ENCODE peak calls at places on chromosomes 11 and 22, in nine cellular contexts. E, N, I, B, T, M, L, U and V are unnamed samples.
A peak's percentile ranks its signal among the peaks of the same experiment; 100 is the strongest.

GRCh38 chr11:123174196-123175183 is 20.6 kb downstream of the CLMP start:
- DNase-seq in B (peak; percentile 98), I (peak; percentile 97), T (peak; percentile 99), E (peak; percentile 39), M (peak; percentile 61), U (peak; percentile 96), N (peak; percentile 77), L (no peak), V (peak; percentile 97)

GRCh38 chr11:118641463-118642019 is 34.1 kb downstream of the PHLDB1 start:
- DNase-seq in T (no peak), M (peak; percentile 62), N (peak; percentile 82), E (peak; percentile 88), I (no peak), L (no peak), B (no peak), U (no peak), V (no peak)

GRCh38 chr11:34240150-34240494 is 117.7 kb downstream of the ABTB2 start:
- DNase-seq in N (no peak), I (no peak), B (no peak), T (no peak), E (no peak), U (no peak), M (no peak), L (no peak), V (no peak)

GRCh38 chr11:97832451-97832850 is 1188.3 kb upstream of the CNTN5 start:
- DNase-seq in E (no peak), L (no peak), N (no peak), T (no peak), M (no peak), B (no peak), U (no peak), I (no peak), V (no peak)

GRCh38 chr11:19980957-19981669 is 179.2 kb downstream of the DBX1 start:
- DNase-seq in N (no peak), E (no peak), B (peak; percentile 88), I (peak; percentile 74), M (no peak), L (no peak), U (peak; percentile 45), T (peak; percentile 95), V (peak; percentile 73)

GRCh38 chr22:20995329-20996030 is 6.4 kb downstream of the THAP7 start:
- DNase-seq in E (no peak), L (no peak), M (no peak), U (no peak), B (no peak), T (no peak), I (no peak), N (no peak), V (no peak)

GRCh38 chr11:128634395-128634794 is 47.0 kb upstream of the ETS1 start:
- DNase-seq in B (no peak), U (no peak), I (no peak), M (no peak), L (no peak), E (no peak), N (no peak), T (no peak), V (no peak)

GRCh38 chr11:92580931-92581330 is 356.3 kb downstream of the FAT3 start:
- DNase-seq in T (no peak), L (no peak), M (no peak), B (no peak), E (no peak), I (no peak), U (no peak), N (no peak), V (no peak)

GRCh38 chr11:119081682-119082081 is 3.0 kb upstream of the HMBS start:
- DNase-seq in T (no peak), L (no peak), M (no peak), E (no peak), U (no peak), B (no peak), N (no peak), I (no peak), V (no peak)

GRCh38 chr11:77039491-77040400 is 5.5 kb downstream of the B3GNT6 start:
- DNase-seq in L (no peak), B (no peak), M (no peak), I (peak; percentile 55), T (peak; percentile 32), U (peak; percentile 19), E (no peak), N (peak; percentile 41), V (peak; percentile 51)

GRCh38 chr11:61042961-61043540 is 59.2 kb upstream of the CD5 start:
- DNase-seq in I (no peak), U (no peak), M (no peak), L (no peak), T (no peak), B (no peak), N (no peak), E (no peak), V (no peak)

GRCh38 chr11:127843483-127844396 is 743.6 kb downstream of the ETS1 start:
- DNase-seq in B (peak; percentile 13), M (peak; percentile 25), I (peak; percentile 83), L (no peak), U (peak; percentile 57), N (peak; percentile 64), E (peak; percentile 67), T (peak; percentile 71), V (peak; percentile 82)

GRCh38 chr22:34111210-34111824 is 191.0 kb upstream of the LARGE1 start:
- DNase-seq in M (no peak), U (no peak), B (no peak), L (no peak), N (peak; percentile 17), I (peak; percentile 10), E (peak; percentile 33), T (peak; percentile 11), V (peak; percentile 26)

GRCh38 chr11:122741613-122742012 is 86.1 kb downstream of the UBASH3B start:
- DNase-seq in I (peak; percentile 82), B (no peak), U (no peak), N (no peak), M (peak; percentile 40), L (no peak), E (no peak), T (peak; percentile 31), V (peak; percentile 75)

GRCh38 chr11:31997955-31998354 is 92.9 kb upstream of the RCN1 start:
- DNase-seq in B (no peak), T (no peak), U (no peak), I (no peak), M (no peak), E (no peak), N (no peak), L (no peak), V (no peak)
- TF ChIP-seq CTCF in B (no peak), T (no peak), U (no peak), I (no peak), M (no peak), E (no peak), N (no peak), L (no peak), V (no peak)

DNA sequence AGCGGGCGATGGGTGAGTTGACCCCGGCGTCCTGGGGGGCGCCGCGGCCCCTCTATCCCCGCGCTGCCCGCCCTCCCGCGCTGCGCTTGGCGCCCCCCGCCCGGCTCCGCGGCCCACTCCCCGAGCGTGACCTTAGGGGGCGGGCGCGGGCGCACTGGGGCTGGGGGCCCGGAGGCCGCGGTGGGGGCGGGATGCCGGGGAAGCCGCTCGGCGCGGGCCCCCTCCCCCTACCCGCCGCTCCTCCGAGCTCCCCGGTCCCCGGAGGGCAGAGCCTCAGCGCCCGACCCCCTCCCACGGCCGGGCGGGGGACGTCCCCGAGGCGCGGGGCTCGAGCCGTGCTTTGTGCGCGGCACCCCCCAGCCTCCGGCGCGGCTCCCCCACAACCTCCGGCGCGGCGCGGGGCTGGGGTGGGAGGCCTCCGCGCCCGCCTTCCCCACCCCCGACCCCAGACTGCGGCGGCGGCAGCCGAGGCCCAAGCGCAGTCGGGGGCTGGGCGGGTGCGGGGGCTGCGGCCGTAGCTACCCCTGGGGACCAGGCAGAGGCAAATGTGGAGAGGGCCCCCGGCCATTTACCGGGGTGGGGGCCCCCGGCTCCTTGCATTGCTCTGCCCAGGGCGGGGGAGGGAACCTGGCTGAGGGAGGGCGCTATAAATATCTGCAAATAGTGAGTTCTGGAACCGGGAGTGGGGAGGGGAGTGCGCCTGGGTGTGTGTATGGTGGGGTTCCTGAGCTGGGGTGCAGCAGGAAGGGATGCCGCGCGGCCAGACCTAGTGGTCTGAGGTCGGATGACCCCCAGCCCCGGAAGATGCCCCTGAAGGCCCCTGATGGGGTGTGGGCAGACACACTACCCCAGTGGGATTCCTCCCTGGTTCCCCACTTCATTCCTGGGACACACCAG is 982 bp downstream of the MGAT3 start:
- DNase-seq in E (no peak), L (no peak), B (no peak), U (no peak), I (no peak), N (no peak), T (no peak), M (no peak), V (no peak)
- H3K4me3 ChIP-seq in E (peak overlapping the region; percentile 50), L (no peak overlapping the region), B (no peak overlapping the region), U (peak overlapping the region; percentile 7), I (peak overlapping the region; percentile 90), N (no peak overlapping the region), T (no peak overlapping the region), M (peak overlapping the region; percentile 64), V (peak overlapping the region; percentile 37)

GRCh38 chr22:29703595-29704195 is 16.1 kb upstream of the CABP7 start:
- DNase-seq in T (no peak), L (no peak), M (no peak), E (no peak), U (no peak), B (no peak), I (no peak), N (no peak), V (no peak)

GRCh38 chr22:29702931-29703594 is 16.7 kb upstream of the CABP7 start:
- DNase-seq in B (no peak), T (no peak), N (no peak), L (no peak), I (no peak), U (no peak), E (no peak), M (no peak), V (no peak)

GRCh38 chr22:29700206-29700948 is 19.4 kb upstream of the CABP7 start:
- DNase-seq in I (no peak), E (no peak), N (no peak), U (no peak), B (no peak), M (no peak), L (no peak), T (no peak), V (no peak)

GRCh38 chr22:29700949-29701927 is 18.6 kb upstream of the CABP7 start:
- DNase-seq in T (no peak), U (no peak), I (peak; percentile 39), L (peak; percentile 51), E (no peak), N (no peak), M (no peak), B (no peak), V (peak; percentile 25)

GRCh38 chr22:29702025-29702930 is 17.5 kb upstream of the CABP7 start:
- DNase-seq in M (no peak), L (no peak), B (no peak), I (no peak), N (no peak), E (no peak), T (no peak), U (no peak), V (no peak)
- TF ChIP-seq CTCF in M (no peak), L (peak; percentile 26), B (peak; percentile 25), I (no peak), N (peak; percentile 20), E (no peak), T (peak; percentile 10), U (no peak), V (no peak)

DNA sequence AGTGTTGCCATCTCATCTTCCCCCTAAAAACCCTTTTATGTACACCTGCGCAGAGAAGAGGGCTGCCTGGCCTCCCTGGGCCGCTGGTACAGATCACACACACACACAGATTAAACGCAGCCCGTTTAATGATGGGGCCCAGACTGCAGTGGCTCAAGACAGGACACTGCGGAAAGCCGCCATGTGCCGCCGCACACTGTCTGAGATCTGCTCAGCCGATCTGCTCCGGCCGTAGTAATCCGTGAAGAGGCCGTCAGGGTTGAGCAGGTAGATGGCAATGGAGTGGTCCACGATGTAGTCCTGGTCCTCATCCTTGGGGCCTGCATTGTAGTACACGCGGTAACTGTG is 2.0 kb downstream of the SCO2 start:
- DNase-seq in N (no peak), B (no peak), I (no peak), E (no peak), M (no peak), T (no peak), L (no peak), U (no peak), V (no peak)
- H3K4me3 ChIP-seq in N (no peak overlapping the region), B (no peak overlapping the region), I (no peak overlapping the region), E (no peak overlapping the region), M (no peak overlapping the region), T (no peak overlapping the region), L (no peak overlapping the region), U (no peak overlapping the region), V (no peak overlapping the region)